ENCODE peak calls at places on chromosomes 7 and 10, in nine cellular contexts. One of them, this sample, is unnamed.

GRCh38 chr7:75892634-75893272 is 13.9 kb downstream of the RHBDD2 start:
- DNase-seq in kidney: peak; percentile 87
- DNase-seq in Peyer's patch: peak; percentile 54
- DNase-seq in endodermal cell: no peak
- DNase-seq in heart right ventricle: peak; percentile 41
- DNase-seq in SK-N-SH: no peak
- DNase-seq in PC-3: no peak
- DNase-seq in body of pancreas: peak; percentile 49
- DNase-seq in mesenchymal stem cell: peak; percentile 25
- DNase-seq in this sample: no peak

GRCh38 chr7:103394566-103394965 is 47.1 kb downstream of the PSMC2 start:
- DNase-seq in kidney: no peak
- DNase-seq in Peyer's patch: no peak
- DNase-seq in endodermal cell: no peak
- DNase-seq in heart right ventricle: no peak
- DNase-seq in SK-N-SH: no peak
- DNase-seq in PC-3: peak; percentile 19
- DNase-seq in body of pancreas: no peak
- DNase-seq in mesenchymal stem cell: no peak
- DNase-seq in this sample: no peak

GRCh38 chr10:49534670-49535381 is 4.1 kb downstream of the ERCC6 start:
- DNase-seq in kidney: no peak
- DNase-seq in Peyer's patch: no peak
- DNase-seq in endodermal cell: no peak
- DNase-seq in heart right ventricle: no peak
- DNase-seq in SK-N-SH: no peak
- DNase-seq in PC-3: peak; percentile 82
- DNase-seq in body of pancreas: no peak
- DNase-seq in mesenchymal stem cell: peak; percentile 38
- DNase-seq in this sample: no peak

GRCh38 chr7:66183700-66184099 is 21.4 kb upstream of the TPST1 start:
- DNase-seq in kidney: no peak
- DNase-seq in Peyer's patch: no peak
- DNase-seq in endodermal cell: no peak
- DNase-seq in heart right ventricle: no peak
- DNase-seq in SK-N-SH: no peak
- DNase-seq in PC-3: peak; percentile 37
- DNase-seq in body of pancreas: peak; percentile 12
- DNase-seq in mesenchymal stem cell: peak; percentile 96
- DNase-seq in this sample: no peak

GRCh38 chr7:98223351-98223897 is 12.2 kb downstream of the BHLHA15 start:
- DNase-seq in kidney: peak; percentile 48
- DNase-seq in Peyer's patch: no peak
- DNase-seq in endodermal cell: no peak
- DNase-seq in heart right ventricle: no peak
- DNase-seq in SK-N-SH: no peak
- DNase-seq in PC-3: no peak
- DNase-seq in body of pancreas: no peak
- DNase-seq in mesenchymal stem cell: no peak
- DNase-seq in this sample: no peak

GRCh38 chr10:33494000-33494399 is 159.5 kb upstream of the NRP1 start:
- DNase-seq in kidney: no peak
- DNase-seq in Peyer's patch: no peak
- DNase-seq in endodermal cell: no peak
- DNase-seq in heart right ventricle: no peak
- DNase-seq in SK-N-SH: no peak
- DNase-seq in PC-3: no peak
- DNase-seq in body of pancreas: no peak
- DNase-seq in mesenchymal stem cell: no peak
- DNase-seq in this sample: no peak

GRCh38 chr10:12699258-12699700 is 302.2 kb downstream of the CCDC3 start:
- DNase-seq in kidney: no peak
- DNase-seq in Peyer's patch: no peak
- DNase-seq in endodermal cell: no peak
- DNase-seq in heart right ventricle: peak; percentile 13
- DNase-seq in SK-N-SH: no peak
- DNase-seq in PC-3: no peak
- DNase-seq in body of pancreas: peak; percentile 80
- DNase-seq in mesenchymal stem cell: peak; percentile 67
- DNase-seq in this sample: no peak

GRCh38 chr7:41979834-41980307 is 257.1 kb downstream of the GLI3 start:
- DNase-seq in kidney: no peak
- DNase-seq in Peyer's patch: no peak
- DNase-seq in endodermal cell: peak; percentile 78
- DNase-seq in heart right ventricle: no peak
- DNase-seq in SK-N-SH: peak; percentile 39
- DNase-seq in PC-3: peak; percentile 57
- DNase-seq in body of pancreas: peak; percentile 11
- DNase-seq in mesenchymal stem cell: peak; percentile 52
- DNase-seq in this sample: no peak

DNA sequence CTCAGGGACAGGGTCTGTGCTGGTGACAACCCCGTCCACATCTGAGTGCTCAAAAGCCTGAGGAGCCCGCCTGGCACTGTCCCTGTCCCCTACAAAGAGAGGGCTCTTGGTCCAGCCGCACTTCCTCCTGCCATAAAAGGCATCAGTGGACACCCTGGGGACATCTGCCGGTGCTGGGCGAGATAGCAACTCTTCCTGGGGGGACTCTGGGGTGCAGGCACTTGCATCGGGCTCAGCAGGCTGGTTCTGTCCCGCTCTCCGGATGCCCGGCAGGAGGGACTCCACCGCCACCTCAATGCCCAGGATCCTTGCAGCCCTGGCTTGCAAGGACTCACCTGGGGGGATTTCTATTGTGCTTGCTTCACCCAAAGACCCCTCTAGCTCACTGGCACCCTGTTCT is 32.8 kb downstream of the JCAD start:
- DNase-seq in kidney: no peak
- DNase-seq in Peyer's patch: no peak
- DNase-seq in endodermal cell: no peak
- DNase-seq in heart right ventricle: no peak
- DNase-seq in SK-N-SH: no peak
- DNase-seq in PC-3: no peak
- DNase-seq in body of pancreas: no peak
- DNase-seq in mesenchymal stem cell: no peak
- DNase-seq in this sample: no peak
- H3K4me3 ChIP-seq in kidney: no peak overlapping the region
- H3K4me3 ChIP-seq in Peyer's patch: peak overlapping the region; percentile 28
- H3K4me3 ChIP-seq in endodermal cell: no peak overlapping the region
- H3K4me3 ChIP-seq in heart right ventricle: no peak overlapping the region
- H3K4me3 ChIP-seq in SK-N-SH: no peak overlapping the region
- H3K4me3 ChIP-seq in PC-3: no peak overlapping the region
- H3K4me3 ChIP-seq in body of pancreas: no peak overlapping the region
- H3K4me3 ChIP-seq in mesenchymal stem cell: no peak overlapping the region
- H3K4me3 ChIP-seq in this sample: peak overlapping the region; percentile 43

GRCh38 chr7:97020601-97021442 is 3.8 kb downstream of the DLX5 start:
- DNase-seq in kidney: no peak
- DNase-seq in Peyer's patch: no peak
- DNase-seq in endodermal cell: no peak
- DNase-seq in heart right ventricle: no peak
- DNase-seq in SK-N-SH: no peak
- DNase-seq in PC-3: no peak
- DNase-seq in body of pancreas: no peak
- DNase-seq in mesenchymal stem cell: no peak
- DNase-seq in this sample: no peak
- H3K4me1 ChIP-seq in kidney: peaks cover 9% of the 10 kb centered on the region
- H3K4me1 ChIP-seq in Peyer's patch: no peaks in the 10 kb centered on the region
- H3K4me1 ChIP-seq in endodermal cell: peaks cover 3% of the 10 kb centered on the region
- H3K4me1 ChIP-seq in heart right ventricle: peaks cover 6% of the 10 kb centered on the region
- H3K4me1 ChIP-seq in SK-N-SH: no peaks in the 10 kb centered on the region
- H3K4me1 ChIP-seq in PC-3: peaks cover 8% of the 10 kb centered on the region
- H3K4me1 ChIP-seq in body of pancreas: peaks cover 44% of the 10 kb centered on the region
- H3K4me1 ChIP-seq in mesenchymal stem cell: peaks cover 24% of the 10 kb centered on the region
- H3K4me1 ChIP-seq in this sample: peaks cover 14% of the 10 kb centered on the region

GRCh38 chr7:157558875-157559595 is 222.2 kb downstream of the DNAJB6 start:
- DNase-seq in kidney: peak; percentile 43
- DNase-seq in Peyer's patch: peak; percentile 37
- DNase-seq in endodermal cell: no peak
- DNase-seq in heart right ventricle: no peak
- DNase-seq in SK-N-SH: no peak
- DNase-seq in PC-3: no peak
- DNase-seq in body of pancreas: no peak
- DNase-seq in mesenchymal stem cell: no peak
- DNase-seq in this sample: no peak
- H3K9me3 ChIP-seq in kidney: no peaks in the 10 kb centered on the region
- H3K9me3 ChIP-seq in Peyer's patch: no peaks in the 10 kb centered on the region
- H3K9me3 ChIP-seq in endodermal cell: peaks cover 59% of the 10 kb centered on the region
- H3K9me3 ChIP-seq in heart right ventricle: no peaks in the 10 kb centered on the region
- H3K9me3 ChIP-seq in SK-N-SH: no peaks in the 10 kb centered on the region
- H3K9me3 ChIP-seq in PC-3: no peaks in the 10 kb centered on the region
- H3K9me3 ChIP-seq in body of pancreas: no peaks in the 10 kb centered on the region
- H3K9me3 ChIP-seq in mesenchymal stem cell: no peaks in the 10 kb centered on the region
- H3K9me3 ChIP-seq in this sample: no peaks in the 10 kb centered on the region

GRCh38 chr7:4722960-4723359 is 40.9 kb downstream of the FOXK1 start:
- DNase-seq in kidney: no peak
- DNase-seq in Peyer's patch: no peak
- DNase-seq in endodermal cell: no peak
- DNase-seq in heart right ventricle: no peak
- DNase-seq in SK-N-SH: no peak
- DNase-seq in PC-3: no peak
- DNase-seq in body of pancreas: no peak
- DNase-seq in mesenchymal stem cell: no peak
- DNase-seq in this sample: no peak
- H3K4me3 ChIP-seq in kidney: no peak overlapping the region
- H3K4me3 ChIP-seq in Peyer's patch: no peak overlapping the region
- H3K4me3 ChIP-seq in endodermal cell: no peak overlapping the region
- H3K4me3 ChIP-seq in heart right ventricle: peak overlapping the region; percentile 5
- H3K4me3 ChIP-seq in SK-N-SH: no peak overlapping the region
- H3K4me3 ChIP-seq in PC-3: no peak overlapping the region
- H3K4me3 ChIP-seq in body of pancreas: no peak overlapping the region
- H3K4me3 ChIP-seq in mesenchymal stem cell: no peak overlapping the region
- H3K4me3 ChIP-seq in this sample: no peak overlapping the region